ENCODE peak calls at places on chromosomes 6 and 20, in eight cellular contexts. One of them, this sample, is unnamed.
A peak's percentile ranks its signal among the peaks of the same experiment; 100 is the strongest.

GRCh38 chr6:111468329-111469012 is 14.5 kb downstream of the REV3L start:
- DNase-seq in head of caudate nucleus: no peak
- DNase-seq in GM04504: no peak
- DNase-seq in coronary artery: no peak
- DNase-seq in ureter: no peak
- DNase-seq in NCI-H1694 treated with DMSO at 0.1 percent for 48 hours: no peak
- DNase-seq in choroid plexus epithelial cell: peak; percentile 57
- DNase-seq in NCI-H2081: no peak
- DNase-seq in this sample: no peak

GRCh38 chr20:3101737-3102574 is 17.4 kb upstream of the AVP start:
- DNase-seq in GM04504: no peak
- DNase-seq in head of caudate nucleus: no peak
- DNase-seq in choroid plexus epithelial cell: no peak
- DNase-seq in NCI-H1694 treated with DMSO at 0.1 percent for 48 hours: no peak
- DNase-seq in coronary artery: no peak
- DNase-seq in NCI-H2081: no peak
- DNase-seq in ureter: no peak
- DNase-seq in this sample: peak; percentile 5

GRCh38 chr6:164018127-164018526 is 603.6 kb downstream of the QKI start:
- DNase-seq in NCI-H2081: no peak
- DNase-seq in NCI-H1694 treated with DMSO at 0.1 percent for 48 hours: no peak
- DNase-seq in coronary artery: no peak
- DNase-seq in choroid plexus epithelial cell: no peak
- DNase-seq in head of caudate nucleus: no peak
- DNase-seq in GM04504: no peak
- DNase-seq in ureter: no peak
- DNase-seq in this sample: no peak

GRCh38 chr20:63285636-63286615 is 7.1 kb upstream of the COL20A1 start:
- DNase-seq in NCI-H1694 treated with DMSO at 0.1 percent for 48 hours: no peak
- DNase-seq in head of caudate nucleus: no peak
- DNase-seq in choroid plexus epithelial cell: no peak
- DNase-seq in GM04504: no peak
- DNase-seq in NCI-H2081: no peak
- DNase-seq in coronary artery: no peak
- DNase-seq in ureter: no peak
- DNase-seq in this sample: no peak

GRCh38 chr6:7262037-7262461 is 51.0 kb downstream of the SSR1 start:
- DNase-seq in GM04504: no peak
- DNase-seq in NCI-H2081: peak; percentile 14
- DNase-seq in choroid plexus epithelial cell: no peak
- DNase-seq in ureter: no peak
- DNase-seq in coronary artery: no peak
- DNase-seq in NCI-H1694 treated with DMSO at 0.1 percent for 48 hours: peak; percentile 92
- DNase-seq in head of caudate nucleus: no peak
- DNase-seq in this sample: no peak

GRCh38 chr6:25899123-25899522 is 25.1 kb upstream of the SLC17A3 start:
- DNase-seq in NCI-H1694 treated with DMSO at 0.1 percent for 48 hours: no peak
- DNase-seq in ureter: no peak
- DNase-seq in coronary artery: no peak
- DNase-seq in GM04504: no peak
- DNase-seq in NCI-H2081: no peak
- DNase-seq in head of caudate nucleus: no peak
- DNase-seq in choroid plexus epithelial cell: no peak
- DNase-seq in this sample: no peak

GRCh38 chr6:14317616-14318015 is 200.0 kb downstream of the CD83 start:
- DNase-seq in ureter: no peak
- DNase-seq in NCI-H1694 treated with DMSO at 0.1 percent for 48 hours: no peak
- DNase-seq in GM04504: no peak
- DNase-seq in head of caudate nucleus: no peak
- DNase-seq in choroid plexus epithelial cell: no peak
- DNase-seq in coronary artery: no peak
- DNase-seq in NCI-H2081: peak; percentile 62
- DNase-seq in this sample: no peak

GRCh38 chr6:49336514-49337131 is 126.4 kb downstream of the MMUT start:
- DNase-seq in NCI-H1694 treated with DMSO at 0.1 percent for 48 hours: no peak
- DNase-seq in NCI-H2081: no peak
- DNase-seq in coronary artery: no peak
- DNase-seq in GM04504: no peak
- DNase-seq in ureter: no peak
- DNase-seq in choroid plexus epithelial cell: peak; percentile 63
- DNase-seq in head of caudate nucleus: no peak
- DNase-seq in this sample: no peak

GRCh38 chr6:152160346-152160745 is 352.9 kb downstream of the ESR1 start:
- DNase-seq in GM04504: no peak
- DNase-seq in NCI-H1694 treated with DMSO at 0.1 percent for 48 hours: no peak
- DNase-seq in head of caudate nucleus: no peak
- DNase-seq in ureter: no peak
- DNase-seq in NCI-H2081: no peak
- DNase-seq in choroid plexus epithelial cell: no peak
- DNase-seq in coronary artery: no peak
- DNase-seq in this sample: peak; percentile 69

GRCh38 chr20:56343861-56344381 is 14.9 kb upstream of the FAM210B start:
- DNase-seq in ureter: peak; percentile 51
- DNase-seq in NCI-H1694 treated with DMSO at 0.1 percent for 48 hours: no peak
- DNase-seq in coronary artery: no peak
- DNase-seq in choroid plexus epithelial cell: peak; percentile 67
- DNase-seq in head of caudate nucleus: peak; percentile 66
- DNase-seq in GM04504: no peak
- DNase-seq in NCI-H2081: no peak
- DNase-seq in this sample: no peak

GRCh38 chr20:63105211-63106107 is 98.7 kb upstream of the BHLHE23 start:
- DNase-seq in GM04504: no peak
- DNase-seq in NCI-H1694 treated with DMSO at 0.1 percent for 48 hours: no peak
- DNase-seq in coronary artery: no peak
- DNase-seq in NCI-H2081: no peak
- DNase-seq in choroid plexus epithelial cell: no peak
- DNase-seq in ureter: no peak
- DNase-seq in head of caudate nucleus: no peak
- DNase-seq in this sample: no peak

GRCh38 chr20:46070215-46070910 is 19.4 kb downstream of the NCOA5 start:
- DNase-seq in NCI-H1694 treated with DMSO at 0.1 percent for 48 hours: no peak
- DNase-seq in head of caudate nucleus: no peak
- DNase-seq in choroid plexus epithelial cell: peak; percentile 89
- DNase-seq in GM04504: no peak
- DNase-seq in NCI-H2081: no peak
- DNase-seq in ureter: no peak
- DNase-seq in coronary artery: no peak
- DNase-seq in this sample: no peak

GRCh38 chr20:21615617-21616080 is 89.8 kb upstream of the PAX1 start:
- DNase-seq in NCI-H2081: peak; percentile 86
- DNase-seq in ureter: peak; percentile 64
- DNase-seq in head of caudate nucleus: peak; percentile 89
- DNase-seq in NCI-H1694 treated with DMSO at 0.1 percent for 48 hours: no peak
- DNase-seq in choroid plexus epithelial cell: peak; percentile 52
- DNase-seq in GM04504: peak; percentile 23
- DNase-seq in coronary artery: no peak
- DNase-seq in this sample: no peak

GRCh38 chr20:53897884-53898557 is 172.4 kb downstream of the BCAS1 start:
- DNase-seq in NCI-H2081: no peak
- DNase-seq in ureter: no peak
- DNase-seq in coronary artery: no peak
- DNase-seq in NCI-H1694 treated with DMSO at 0.1 percent for 48 hours: no peak
- DNase-seq in head of caudate nucleus: no peak
- DNase-seq in GM04504: no peak
- DNase-seq in choroid plexus epithelial cell: no peak
- DNase-seq in this sample: no peak